ENCODE peak calls at places on chromosomes 13 and 19, in ten cellular contexts. L is stimulated activated CD4-positive, alpha-beta T cell treated with anti-CD3 and anti-CD28 coated beads, TNF-alpha, amount 100 ng/mL, for 1 hour; X is left ventricle myocardium inferior; I is NCI-H187; Q is cardiac fibroblast; F is NCI-H774; W is COR-L47; J is pancreas; H is upper lobe of right lung; N is activated B cell treated with CpG ODN at 0.5 μM for 24 hours. S is an unnamed sample.

GRCh38 chr13:29524641-29525040 is 70.8 kb downstream of the SLC7A1 start:
- DNase-seq in L (no peak), X (no peak), I (no peak), Q (no peak), F (no peak), W (no peak), J (no peak), H (no peak), N (no peak), S (no peak)

GRCh38 chr19:55529636-55530230 is 7.2 kb downstream of the SBK2 start:
- DNase-seq in L (no peak), X (no peak), I (no peak), Q (no peak), F (no peak), W (no peak), J (no peak), H (no peak), N (no peak), S (no peak)

GRCh38 chr19:29620931-29621351 is 14.9 kb downstream of the POP4 start:
- DNase-seq in L (no peak), X (no peak), I (no peak), Q (no peak), F (no peak), W (no peak), J (no peak), H (no peak), N (no peak), S (no peak)

GRCh38 chr19:18340237-18340989 is at the start of gene PGPEP1:
- DNase-seq in L (peak; percentile 38), X (peak; percentile 83), I (no peak), Q (peak; percentile 62), F (peak; percentile 47), W (peak; percentile 41), J (peak; percentile 88), H (peak; percentile 91), N (peak; percentile 70), S (no peak)

GRCh38 chr13:52455677-52456041 is 381 bp downstream of the CKAP2 start:
- DNase-seq in L (peak; percentile 55), X (peak; percentile 65), I (peak; percentile 46), Q (peak; percentile 66), F (peak; percentile 31), W (peak; percentile 83), J (peak; percentile 86), H (peak; percentile 87), N (peak; percentile 79), S (peak; percentile 37)

GRCh38 chr19:11578342-11579142 is 1.1 kb upstream of the ACP5 start:
- DNase-seq in L (no peak), X (peak; percentile 42), I (no peak), Q (peak; percentile 25), F (no peak), W (no peak), J (no peak), H (peak; percentile 92), N (no peak), S (no peak)

GRCh38 chr19:19134687-19135158 is 3.6 kb downstream of the TMEM161A start:
- DNase-seq in L (no peak), X (peak; percentile 82), I (no peak), Q (no peak), F (peak; percentile 77), W (no peak), J (peak; percentile 73), H (peak; percentile 78), N (peak; percentile 50), S (no peak)

GRCh38 chr13:29847501-29847983 is 2.9 kb downstream of the UBL3 start:
- DNase-seq in L (no peak), X (no peak), I (no peak), Q (peak; percentile 56), F (no peak), W (no peak), J (no peak), H (no peak), N (no peak), S (peak; percentile 24)

GRCh38 chr19:12952488-12953455 is 4.3 kb downstream of the GADD45GIP1 start:
- DNase-seq in L (no peak), X (no peak), I (no peak), Q (peak; percentile 89), F (no peak), W (no peak), J (no peak), H (no peak), N (no peak), S (peak; percentile 82)

GRCh38 chr13:24199016-24199415 is 38.5 kb downstream of the SPATA13 start:
- DNase-seq in L (no peak), X (no peak), I (no peak), Q (no peak), F (no peak), W (no peak), J (no peak), H (no peak), N (no peak), S (no peak)

GRCh38 chr13:70362820-70363219 is 254.6 kb upstream of the KLHL1 start:
- DNase-seq in L (no peak), X (no peak), I (no peak), Q (no peak), F (no peak), W (no peak), J (no peak), H (no peak), N (no peak), S (no peak)

GRCh38 chr19:33470686-33471085 is 50.9 kb downstream of the PEPD start:
- DNase-seq in L (no peak), X (no peak), I (no peak), Q (no peak), F (no peak), W (no peak), J (peak; percentile 28), H (peak; percentile 26), N (no peak), S (no peak)

GRCh38 chr19:34430738-34431625 is 2.8 kb downstream of the UBA2 start:
- DNase-seq in L (no peak), X (no peak), I (no peak), Q (peak; percentile 70), F (no peak), W (peak; percentile 37), J (no peak), H (no peak), N (no peak), S (peak; percentile 41)

GRCh38 chr13:101919541-101920306 is 467.2 kb downstream of the ITGBL1 start:
- DNase-seq in L (no peak), X (peak; percentile 27), I (no peak), Q (peak; percentile 2), F (no peak), W (peak; percentile 40), J (no peak), H (no peak), N (no peak), S (peak; percentile 40)

GRCh38 chr13:34413538-34414210 is 528.4 kb upstream of the NBEA start:
- DNase-seq in L (no peak), X (no peak), I (no peak), Q (no peak), F (no peak), W (no peak), J (no peak), H (no peak), N (no peak), S (no peak)

GRCh38 chr13:58476176-58476575 is 844.6 kb downstream of the PCDH17 start:
- DNase-seq in L (no peak), X (no peak), I (no peak), Q (no peak), F (no peak), W (no peak), J (no peak), H (no peak), N (no peak), S (no peak)

GRCh38 chr19:29260477-29261317 is 47.7 kb upstream of the UQCRFS1 start:
- DNase-seq in L (no peak), X (no peak), I (no peak), Q (peak; percentile 33), F (no peak), W (peak; percentile 35), J (no peak), H (no peak), N (no peak), S (no peak)

GRCh38 chr13:71217827-71218226 is 649.2 kb downstream of the DACH1 start:
- DNase-seq in L (no peak), X (no peak), I (no peak), Q (no peak), F (no peak), W (no peak), J (peak; percentile 20), H (peak; percentile 31), N (no peak), S (no peak)

GRCh38 chr19:10334340-10335148 is 1.2 kb upstream of the RAVER1 start:
- DNase-seq in L (no peak), X (peak; percentile 94), I (peak; percentile 50), Q (peak; percentile 98), F (peak; percentile 73), W (peak; percentile 32), J (peak; percentile 99), H (peak; percentile 97), N (no peak), S (peak; percentile 95)

GRCh38 chr19:14116918-14117578 is 514 bp downstream of the PRKACA start:
- DNase-seq in L (no peak), X (peak; percentile 42), I (no peak), Q (no peak), F (no peak), W (no peak), J (peak; percentile 85), H (peak; percentile 78), N (no peak), S (no peak)

GRCh38 chr13:52048516-52048915 is 24.0 kb downstream of the UTP14C start:
- DNase-seq in L (no peak), X (no peak), I (no peak), Q (no peak), F (no peak), W (no peak), J (no peak), H (no peak), N (no peak), S (peak; percentile 58)

GRCh38 chr19:30393046-30393445 is 20.9 kb downstream of the ZNF536 start:
- DNase-seq in L (no peak), X (no peak), I (no peak), Q (no peak), F (no peak), W (no peak), J (no peak), H (no peak), N (no peak), S (no peak)

GRCh38 chr19:16026756-16027155 is 49.5 kb upstream of the TPM4 start:
- DNase-seq in L (no peak), X (no peak), I (no peak), Q (no peak), F (no peak), W (no peak), J (no peak), H (no peak), N (no peak), S (no peak)